ENCODE peak calls at places on chromosomes 6 and 20, in six cellular contexts. N is IMR-90, Y is trophoblast cell, R is neuronal stem cell, V is mesenchymal stem cell, W is H1. I is an unnamed sample.

GRCh38 chr6:42829561-42830092 is 47.8 kb downstream of the BICRAL start:
- DNase-seq in R (no peak), Y (no peak), N (no peak), V (no peak), W (no peak), I (no peak)

GRCh38 chr6:113375950-113376846 is 480.9 kb upstream of the MARCKS start:
- DNase-seq in W (no peak), Y (no peak), N (peak; percentile 84), R (no peak), V (peak; percentile 55), I (peak; percentile 13)

GRCh38 chr6:7085911-7086310 is 21.9 kb upstream of the RREB1 start:
- DNase-seq in N (no peak), V (peak; percentile 37), W (no peak), Y (no peak), R (no peak), I (no peak)

GRCh38 chr6:31110825-31111582 is 1.4 kb downstream of the C6orf15 start:
- DNase-seq in Y (no peak), N (no peak), V (no peak), R (no peak), W (no peak), I (peak; percentile 59)

GRCh38 chr6:2876210-2877056 is 26.7 kb downstream of the SERPINB9 start:
- DNase-seq in Y (peak; percentile 80), N (peak; percentile 81), W (no peak), V (peak; percentile 91), R (no peak), I (peak; percentile 91)

GRCh38 chr6:128508588-128509296 is 11.7 kb downstream of the PTPRK start:
- DNase-seq in W (no peak), R (no peak), V (peak; percentile 93), N (peak; percentile 93), Y (peak; percentile 63), I (no peak)

GRCh38 chr6:41713650-41714291 is 21.6 kb downstream of the TFEB start:
- DNase-seq in W (no peak), R (no peak), Y (no peak), N (no peak), V (no peak), I (no peak)

GRCh38 chr20:50788868-50789125 is 6.1 kb upstream of the BCAS4 start:
- DNase-seq in Y (no peak), W (no peak), V (no peak), N (no peak), R (no peak), I (no peak)

GRCh38 chr20:53884859-53885654 is 185.3 kb downstream of the BCAS1 start:
- DNase-seq in V (no peak), R (no peak), Y (peak; percentile 90), N (no peak), W (no peak), I (peak; percentile 65)

GRCh38 chr6:152170702-152171667 is 363.5 kb downstream of the ESR1 start:
- DNase-seq in N (peak; percentile 75), V (peak; percentile 13), Y (peak; percentile 45), R (no peak), W (no peak), I (peak; percentile 18)

GRCh38 chr6:48144024-48144423 is 33.0 kb upstream of the PTCHD4 start:
- DNase-seq in V (no peak), W (no peak), R (no peak), N (no peak), Y (peak; percentile 23), I (peak; percentile 15)

GRCh38 chr6:8065519-8065911 is 1.3 kb upstream of the BLOC1S5 start:
- DNase-seq in Y (no peak), R (no peak), W (no peak), V (no peak), N (peak; percentile 49), I (no peak)

GRCh38 chr6:2432258-2432657 is 186.9 kb upstream of the GMDS start:
- DNase-seq in V (peak; percentile 85), Y (peak; percentile 68), R (no peak), W (no peak), N (peak; percentile 97), I (no peak)

GRCh38 chr6:63352587-63353281 is 33.0 kb upstream of the LGSN start:
- DNase-seq in N (peak; percentile 49), W (no peak), Y (peak; percentile 17), R (peak; percentile 18), V (peak; percentile 57), I (peak; percentile 55)

GRCh38 chr6:81002126-81002525 is 750.4 kb downstream of the TENT5A start:
- DNase-seq in R (no peak), V (peak; percentile 27), N (no peak), W (no peak), Y (no peak), I (no peak)

GRCh38 chr20:8523684-8524083 is 391.6 kb downstream of the PLCB1 start:
- DNase-seq in R (no peak), V (no peak), N (peak; percentile 8), W (no peak), Y (no peak), I (peak; percentile 40)

GRCh38 chr20:62177307-62177706 is 5.5 kb upstream of the MTG2 start:
- DNase-seq in Y (no peak), N (no peak), W (no peak), R (no peak), V (no peak), I (no peak)

GRCh38 chr20:37354210-37355195 is 8.6 kb downstream of the SRC start:
- DNase-seq in W (no peak), V (no peak), Y (no peak), N (no peak), R (no peak), I (no peak)

GRCh38 chr20:37356387-37356786 is 10.4 kb downstream of the SRC start:
- DNase-seq in W (no peak), N (no peak), V (no peak), Y (no peak), R (no peak), I (no peak)

GRCh38 chr20:37356961-37357371 is 11.0 kb downstream of the SRC start:
- DNase-seq in N (no peak), V (no peak), R (no peak), Y (no peak), W (no peak), I (no peak)

GRCh38 chr20:37353285-37353849 is 7.4 kb downstream of the SRC start:
- DNase-seq in N (no peak), Y (no peak), R (no peak), W (no peak), V (no peak), I (no peak)

DNA sequence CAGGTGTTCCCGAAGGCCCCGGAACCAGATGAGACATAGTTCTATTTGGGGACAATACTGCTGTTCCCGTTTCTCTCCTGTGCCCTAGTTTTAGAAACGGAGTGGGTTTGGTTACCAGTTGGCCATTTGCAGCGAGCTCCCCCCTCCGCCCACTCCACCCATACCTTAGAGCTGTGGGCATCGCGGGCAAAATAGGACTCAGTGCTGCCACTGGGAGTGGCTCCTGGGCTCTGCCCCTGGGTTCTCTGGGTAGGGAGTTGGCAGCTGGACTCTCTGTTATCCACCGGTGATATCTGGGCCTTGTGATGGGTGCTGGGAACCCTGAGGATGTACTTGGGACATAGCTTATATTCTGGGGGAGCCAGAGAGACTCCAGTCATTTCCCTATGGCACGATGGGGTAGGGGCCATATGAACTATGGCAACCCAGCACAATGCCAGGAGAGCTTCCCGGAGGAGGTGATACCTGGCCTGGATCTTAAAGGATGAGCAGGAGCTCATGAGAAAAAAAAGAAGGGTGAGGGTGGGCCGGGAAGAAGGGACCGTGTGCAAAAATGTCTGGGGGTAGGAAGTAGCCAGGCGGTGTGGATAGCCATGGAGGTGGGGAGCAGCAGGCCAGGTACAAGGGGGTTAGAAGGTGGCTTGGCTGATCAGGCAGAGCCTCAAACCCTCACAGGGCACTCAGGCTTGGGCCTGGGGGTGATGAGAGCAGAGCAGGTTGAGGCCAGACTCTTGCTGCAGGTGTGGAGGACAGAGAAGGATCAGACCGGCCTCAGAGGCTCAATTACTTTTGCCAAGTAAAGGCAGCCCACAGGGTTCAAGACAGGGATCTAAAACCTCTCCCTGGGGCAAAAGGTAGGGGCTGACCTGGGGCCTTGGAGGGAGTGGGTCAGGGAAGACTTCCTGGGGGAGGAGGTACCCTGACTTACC is 9.6 kb downstream of the SRC start:
- DNase-seq in R (no peak), N (no peak), V (no peak), W (no peak), Y (no peak), I (no peak)
- H3K4me3 ChIP-seq in R (no peak overlapping the region), N (no peak overlapping the region), V (no peak overlapping the region), W (no peak overlapping the region), Y (no peak overlapping the region), I (no peak overlapping the region)

DNA sequence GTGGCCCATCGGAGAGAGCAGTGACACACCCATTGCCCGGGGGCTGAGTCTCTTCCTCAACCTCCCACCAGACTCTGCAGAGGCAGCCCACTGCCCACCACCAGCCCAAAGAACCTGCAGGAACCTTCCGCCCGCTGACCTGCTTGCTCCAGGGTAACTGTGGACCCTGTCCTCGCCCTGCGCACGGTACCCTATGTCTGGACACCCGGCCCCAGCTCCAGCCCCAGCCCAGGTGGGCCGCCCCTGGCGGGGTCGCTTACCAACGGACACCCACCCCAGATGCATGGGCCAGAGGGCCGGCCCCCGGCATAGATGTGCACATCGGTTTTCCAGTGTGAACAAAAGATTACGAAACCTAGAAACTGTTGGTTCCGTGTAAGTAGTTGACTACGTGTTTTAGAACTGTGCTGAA is 118.2 kb downstream of the JPH2 start:
- DNase-seq in V (no peak), N (no peak), Y (no peak), R (no peak), W (no peak), I (no peak)
- H3K4me1 ChIP-seq in V (no peaks in the 10 kb centered on the region), N (no peaks in the 10 kb centered on the region), Y (no peaks in the 10 kb centered on the region), R (no peaks in the 10 kb centered on the region), W (no peaks in the 10 kb centered on the region), I (no peaks in the 10 kb centered on the region)

GRCh38 chr6:18263561-18264337 is 581 bp downstream of the DEK start:
- DNase-seq in R (no peak), Y (peak; percentile 33), N (no peak), W (peak; percentile 66), V (peak; percentile 67), I (no peak)
- H3K4ac ChIP-seq in R (peak overlapping the region; percentile 68), Y (peak overlapping the region; percentile 97), N (peak overlapping the region; percentile 83), W (peak overlapping the region; percentile 87), V (peak overlapping the region; percentile 83), I (peak overlapping the region; percentile 100)

GRCh38 chr20:2298116-2298515 is 2.3 kb downstream of the TGM3 start:
- DNase-seq in W (no peak), N (no peak), Y (no peak), V (no peak), R (no peak), I (no peak)
- H3K4me3 ChIP-seq in W (no peak overlapping the region), N (no peak overlapping the region), Y (no peak overlapping the region), V (peak overlapping the region; percentile 18), R (no peak overlapping the region), I (no peak overlapping the region)